ENCODE peak calls at places on chromosomes 13 and 19, in four cellular contexts. R is stomach, V is IMR-90, O is astrocyte. Z is an unnamed sample. For H3K27me3 and H3K4me1, the result is how much of the 10 kb centered on the place peaks cover.

GRCh38 chr19:16361254-16361653 is 36.6 kb downstream of the KLF2 start:
- DNase-seq in R (no peak), V (no peak), O (no peak), Z (no peak)

GRCh38 chr13:78160793-78161192 is 242.2 kb upstream of the EDNRB start:
- DNase-seq in R (no peak), V (peak), O (peak), Z (no peak)

GRCh38 chr13:72970956-72971355 is 87.8 kb upstream of the KLF5 start:
- DNase-seq in R (no peak), V (peak), O (peak), Z (peak)

GRCh38 chr13:112750570-112750969 is 60.7 kb downstream of the ATP11A start:
- DNase-seq in R (no peak), V (no peak), O (no peak), Z (no peak)

GRCh38 chr19:52600639-52601024 is 30.5 kb downstream of the ZNF701 start:
- DNase-seq in R (peak), V (peak), O (no peak), Z (no peak)

GRCh38 chr13:90084684-90085290 is 1262.7 kb upstream of the MIR17HG start:
- DNase-seq in R (no peak), V (no peak), O (peak), Z (no peak)

GRCh38 chr19:48216933-48217332 is 38.8 kb downstream of the CARD8 start:
- DNase-seq in R (no peak), V (no peak), O (no peak), Z (no peak)

GRCh38 chr13:91240341-91240740 is 107.1 kb upstream of the MIR17HG start:
- DNase-seq in R (no peak), V (no peak), O (no peak), Z (no peak)

GRCh38 chr13:29909975-29910674 is 59.7 kb upstream of the UBL3 start:
- DNase-seq in R (no peak), V (peak), O (peak), Z (peak)

GRCh38 chr19:2288743-2289713 is 7.1 kb upstream of the PEAK3 start:
- DNase-seq in R (no peak), V (no peak), O (no peak), Z (no peak)
- H3K27me3 ChIP-seq in R (under half), V (half or more), O (under half), Z (half or more)

GRCh38 chr19:37905936-37906867 is at the start of gene WDR87:
- DNase-seq in R (peak), V (no peak), O (no peak), Z (peak)

GRCh38 chr19:37909661-37910199 is 2.7 kb downstream of the SIPA1L3 start:
- DNase-seq in R (no peak), V (no peak), O (no peak), Z (no peak)

GRCh38 chr19:37903096-37903495 is 3.3 kb downstream of the WDR87 start:
- DNase-seq in R (no peak), V (no peak), O (no peak), Z (no peak)

GRCh38 chr19:37907735-37908066 is 693 bp downstream of the SIPA1L3 start:
- DNase-seq in R (no peak), V (no peak), O (no peak), Z (no peak)

DNA sequence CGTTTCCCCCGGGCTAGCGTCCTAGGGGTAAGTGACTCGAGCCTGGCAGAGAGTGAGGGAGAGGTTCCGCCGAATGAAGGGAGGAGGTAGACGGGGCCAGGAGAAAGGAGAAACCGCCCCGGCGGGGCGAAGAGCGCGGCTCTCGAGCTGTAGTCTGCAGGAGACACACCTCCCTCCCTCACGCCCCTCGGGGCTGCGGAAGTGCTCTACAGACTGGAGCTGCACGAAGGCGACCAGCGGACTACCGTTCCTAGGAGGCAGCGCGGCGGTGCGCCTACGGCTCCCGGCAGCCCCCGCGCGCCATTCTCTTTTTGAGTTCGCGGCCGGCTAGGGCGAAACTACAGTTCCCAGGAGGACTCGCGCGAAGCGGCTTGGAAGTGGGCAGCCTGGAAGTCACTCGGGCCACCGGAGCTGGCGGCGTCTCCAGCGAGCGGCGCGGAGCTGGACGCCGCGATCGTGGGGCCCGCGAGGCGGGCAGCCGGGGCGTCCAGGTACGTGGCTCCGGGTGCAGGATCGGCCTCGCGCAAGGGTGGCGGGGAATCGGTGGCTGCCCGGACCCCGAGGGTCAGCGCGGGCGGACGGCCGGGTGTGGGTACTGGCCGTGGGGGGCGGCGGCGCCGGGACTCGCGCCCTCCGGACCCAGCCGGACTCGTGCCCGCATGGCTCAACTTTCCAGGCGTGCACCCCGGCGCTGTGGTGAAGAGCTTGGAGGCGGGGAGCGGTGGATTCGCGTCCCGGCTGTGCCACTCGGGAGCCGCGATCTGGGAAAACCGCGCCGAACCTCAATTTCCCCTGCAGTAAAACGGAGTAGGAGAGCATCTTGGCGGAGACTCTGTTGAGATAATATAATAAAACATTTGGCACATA is at the start of gene SIPA1L3:
- DNase-seq in R (peak), V (peak), O (peak), Z (peak)
- TF ChIP-seq CTCF in R (no peak), V (peak), O (no peak), Z (peak)

GRCh38 chr13:39499580-39499979 is 103.4 kb downstream of the LHFPL6 start:
- DNase-seq in R (no peak), V (no peak), O (no peak), Z (no peak)

GRCh38 chr13:39503048-39503447 is 99.9 kb downstream of the LHFPL6 start:
- DNase-seq in R (no peak), V (no peak), O (no peak), Z (no peak)

GRCh38 chr13:39498471-39499114 is 104.4 kb downstream of the LHFPL6 start:
- DNase-seq in R (no peak), V (no peak), O (no peak), Z (no peak)

GRCh38 chr13:39505151-39505550 is 97.8 kb downstream of the LHFPL6 start:
- DNase-seq in R (no peak), V (no peak), O (no peak), Z (no peak)

GRCh38 chr13:39501711-39502324 is 101.2 kb downstream of the LHFPL6 start:
- DNase-seq in R (no peak), V (no peak), O (peak), Z (no peak)
- H3K4me1 ChIP-seq in R (under half), V (under half), O (under half), Z (under half)

GRCh38 chr19:15292847-15293582 is 39.3 kb downstream of the BRD4 start:
- DNase-seq in R (no peak), V (no peak), O (no peak), Z (no peak)
- H3K27me3 ChIP-seq in R (under half), V (under half), O (under half), Z (under half)

DNA sequence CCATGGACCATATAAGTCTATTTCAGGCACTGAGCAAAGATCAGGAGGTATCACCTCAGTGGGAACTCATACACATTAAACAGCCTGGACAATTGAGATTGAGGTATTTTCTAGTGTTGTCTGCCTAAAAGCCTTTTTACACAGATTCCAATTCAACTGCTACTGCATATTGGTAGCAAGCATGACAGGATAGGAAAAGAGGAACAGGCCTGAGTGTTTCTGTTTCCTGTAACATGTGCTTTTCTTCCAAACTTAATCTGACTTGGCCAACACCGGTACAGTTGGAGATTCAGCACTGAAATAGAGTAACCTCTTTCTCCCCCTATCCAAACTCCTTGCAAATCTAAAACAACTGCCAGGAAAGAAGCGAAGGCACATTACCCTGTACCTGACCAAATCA is 66.0 kb downstream of the SERP2 start:
- DNase-seq in R (no peak), V (no peak), O (no peak), Z (no peak)
- TF ChIP-seq CTCF in R (no peak), V (no peak), O (no peak), Z (no peak)

DNA sequence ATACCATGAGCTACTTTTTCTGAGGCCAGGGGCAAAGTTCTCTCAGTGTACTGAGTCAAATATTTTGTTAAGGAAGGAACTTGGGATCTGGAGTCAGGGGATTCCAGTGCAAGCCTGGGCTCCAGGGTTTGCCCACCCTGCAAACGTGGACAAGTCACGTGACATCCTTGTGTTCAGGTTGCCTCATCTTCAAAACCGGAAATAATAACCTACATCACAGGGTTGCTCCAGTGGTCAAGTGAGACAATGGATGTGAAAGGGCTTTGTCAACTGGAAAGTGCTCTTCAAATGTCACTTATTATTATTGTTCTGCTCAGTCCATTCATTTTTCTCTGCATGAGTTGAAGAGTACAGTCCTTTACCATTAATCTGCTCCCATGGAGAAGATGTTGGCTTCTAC is 414.9 kb downstream of the COG6 start:
- DNase-seq in R (no peak), V (no peak), O (no peak), Z (no peak)
- H3K4me1 ChIP-seq in R (under half), V (under half), O (under half), Z (under half)

DNA sequence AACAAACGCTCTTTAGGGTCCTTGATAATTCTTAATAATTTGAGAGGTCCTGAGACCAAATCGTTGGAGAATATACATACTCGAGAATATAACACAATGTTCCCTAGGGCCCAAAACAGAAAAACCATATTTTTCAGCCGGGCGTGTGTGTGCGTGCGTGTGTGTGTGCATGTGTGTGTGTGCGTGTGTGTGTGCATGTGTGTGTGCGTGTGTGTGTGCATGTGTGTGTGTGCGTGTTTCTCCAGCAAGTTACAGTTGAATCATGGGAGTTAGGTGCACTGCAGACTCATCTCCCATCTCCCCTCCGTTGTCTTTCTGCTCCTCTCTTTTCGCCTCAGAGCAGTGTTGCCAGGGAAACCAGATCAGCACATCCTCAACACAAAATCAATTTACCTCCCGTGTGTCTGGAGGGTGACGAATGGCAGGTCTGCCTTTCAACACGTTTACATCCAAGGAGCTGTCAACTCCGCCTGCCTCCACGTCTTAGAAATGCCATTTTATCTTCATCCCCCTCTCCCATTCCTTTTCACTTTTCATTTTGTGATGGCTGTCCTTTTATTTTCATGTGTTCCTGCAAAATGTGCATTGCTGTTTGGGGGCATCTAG is 8.3 kb upstream of the PNMA8B start:
- DNase-seq in R (no peak), V (no peak), O (no peak), Z (no peak)
- H3K27me3 ChIP-seq in R (under half), V (under half), O (under half), Z (under half)